ENCODE peak calls at places on chromosomes 3 and 15, in ten cellular contexts. One of them, this sample, is unnamed.

GRCh38 chr15:43229977-43230376 is 9.2 kb upstream of the EPB42 start:
- DNase-seq in stomach: no peak
- DNase-seq in esophagus muscularis mucosa: no peak
- DNase-seq in IMR-90: no peak
- DNase-seq in H54: no peak
- DNase-seq in spleen: no peak
- DNase-seq in tibial nerve: no peak
- DNase-seq in body of pancreas: no peak
- DNase-seq in Peyer's patch: no peak
- DNase-seq in adrenal gland: no peak
- DNase-seq in this sample: no peak

GRCh38 chr15:65869954-65870871 is 922 bp downstream of the RAB11A start:
- DNase-seq in stomach: peak; percentile 74
- DNase-seq in esophagus muscularis mucosa: no peak
- DNase-seq in IMR-90: peak; percentile 31
- DNase-seq in H54: no peak
- DNase-seq in spleen: peak; percentile 84
- DNase-seq in tibial nerve: peak; percentile 8
- DNase-seq in body of pancreas: peak; percentile 50
- DNase-seq in Peyer's patch: peak; percentile 27
- DNase-seq in adrenal gland: peak; percentile 67
- DNase-seq in this sample: peak; percentile 69

GRCh38 chr15:47397587-47397986 is 319.7 kb upstream of the SEMA6D start:
- DNase-seq in stomach: no peak
- DNase-seq in esophagus muscularis mucosa: no peak
- DNase-seq in IMR-90: no peak
- DNase-seq in H54: no peak
- DNase-seq in spleen: no peak
- DNase-seq in tibial nerve: no peak
- DNase-seq in body of pancreas: no peak
- DNase-seq in Peyer's patch: no peak
- DNase-seq in adrenal gland: no peak
- DNase-seq in this sample: no peak

GRCh38 chr3:31909455-31909854 is 71.6 kb downstream of the OSBPL10 start:
- DNase-seq in stomach: no peak
- DNase-seq in esophagus muscularis mucosa: no peak
- DNase-seq in IMR-90: no peak
- DNase-seq in H54: no peak
- DNase-seq in spleen: no peak
- DNase-seq in tibial nerve: no peak
- DNase-seq in body of pancreas: no peak
- DNase-seq in Peyer's patch: no peak
- DNase-seq in adrenal gland: no peak
- DNase-seq in this sample: no peak

GRCh38 chr3:49054344-49054862 is 25.2 kb upstream of the IMPDH2 start:
- DNase-seq in stomach: no peak
- DNase-seq in esophagus muscularis mucosa: no peak
- DNase-seq in IMR-90: peak; percentile 13
- DNase-seq in H54: no peak
- DNase-seq in spleen: no peak
- DNase-seq in tibial nerve: no peak
- DNase-seq in body of pancreas: no peak
- DNase-seq in Peyer's patch: no peak
- DNase-seq in adrenal gland: no peak
- DNase-seq in this sample: no peak

GRCh38 chr15:71747128-71748083 is 62.9 kb upstream of the NR2E3 start:
- DNase-seq in stomach: no peak
- DNase-seq in esophagus muscularis mucosa: no peak
- DNase-seq in IMR-90: peak; percentile 84
- DNase-seq in H54: no peak
- DNase-seq in spleen: no peak
- DNase-seq in tibial nerve: no peak
- DNase-seq in body of pancreas: no peak
- DNase-seq in Peyer's patch: no peak
- DNase-seq in adrenal gland: peak; percentile 55
- DNase-seq in this sample: no peak

GRCh38 chr15:78049691-78050440 is 27.6 kb downstream of the TBC1D2B start:
- DNase-seq in stomach: no peak
- DNase-seq in esophagus muscularis mucosa: no peak
- DNase-seq in IMR-90: peak; percentile 91
- DNase-seq in H54: no peak
- DNase-seq in spleen: peak; percentile 85
- DNase-seq in tibial nerve: no peak
- DNase-seq in body of pancreas: no peak
- DNase-seq in Peyer's patch: peak; percentile 62
- DNase-seq in adrenal gland: no peak
- DNase-seq in this sample: no peak

GRCh38 chr3:184899953-184900595 is 88.1 kb downstream of the VPS8 start:
- DNase-seq in stomach: no peak
- DNase-seq in esophagus muscularis mucosa: no peak
- DNase-seq in IMR-90: no peak
- DNase-seq in H54: no peak
- DNase-seq in spleen: no peak
- DNase-seq in tibial nerve: no peak
- DNase-seq in body of pancreas: no peak
- DNase-seq in Peyer's patch: no peak
- DNase-seq in adrenal gland: no peak
- DNase-seq in this sample: no peak

GRCh38 chr15:61064653-61065052 is 164.4 kb downstream of the RORA start:
- DNase-seq in stomach: no peak
- DNase-seq in esophagus muscularis mucosa: no peak
- DNase-seq in IMR-90: no peak
- DNase-seq in H54: no peak
- DNase-seq in spleen: no peak
- DNase-seq in tibial nerve: no peak
- DNase-seq in body of pancreas: no peak
- DNase-seq in Peyer's patch: no peak
- DNase-seq in adrenal gland: no peak
- DNase-seq in this sample: no peak

GRCh38 chr3:45690331-45691035 is 1.3 kb downstream of the SACM1L start:
- DNase-seq in stomach: no peak
- DNase-seq in esophagus muscularis mucosa: no peak
- DNase-seq in IMR-90: no peak
- DNase-seq in H54: no peak
- DNase-seq in spleen: no peak
- DNase-seq in tibial nerve: no peak
- DNase-seq in body of pancreas: no peak
- DNase-seq in Peyer's patch: no peak
- DNase-seq in adrenal gland: no peak
- DNase-seq in this sample: peak; percentile 40

GRCh38 chr15:39918688-39919385 is 1.2 kb downstream of the GPR176 start:
- DNase-seq in stomach: no peak
- DNase-seq in esophagus muscularis mucosa: no peak
- DNase-seq in IMR-90: peak; percentile 93
- DNase-seq in H54: peak; percentile 29
- DNase-seq in spleen: no peak
- DNase-seq in tibial nerve: no peak
- DNase-seq in body of pancreas: no peak
- DNase-seq in Peyer's patch: no peak
- DNase-seq in adrenal gland: no peak
- DNase-seq in this sample: peak; percentile 35

GRCh38 chr3:137116619-137117018 is 158.8 kb downstream of the IL20RB start:
- DNase-seq in stomach: no peak
- DNase-seq in esophagus muscularis mucosa: no peak
- DNase-seq in IMR-90: no peak
- DNase-seq in H54: no peak
- DNase-seq in spleen: no peak
- DNase-seq in tibial nerve: no peak
- DNase-seq in body of pancreas: no peak
- DNase-seq in Peyer's patch: no peak
- DNase-seq in adrenal gland: no peak
- DNase-seq in this sample: no peak
- TF ChIP-seq POLR2A in stomach: no peak
- TF ChIP-seq POLR2A in esophagus muscularis mucosa: no peak
- TF ChIP-seq POLR2A in IMR-90: no peak
- TF ChIP-seq POLR2A in H54: no peak
- TF ChIP-seq POLR2A in spleen: no peak
- TF ChIP-seq POLR2A in tibial nerve: no peak
- TF ChIP-seq POLR2A in body of pancreas: no peak
- TF ChIP-seq POLR2A in Peyer's patch: no peak
- TF ChIP-seq POLR2A in adrenal gland: no peak
- TF ChIP-seq POLR2A in this sample: no peak

GRCh38 chr3:14123308-14124222 is 1.1 kb downstream of the CHCHD4 start:
- DNase-seq in stomach: no peak
- DNase-seq in esophagus muscularis mucosa: peak; percentile 50
- DNase-seq in IMR-90: no peak
- DNase-seq in H54: no peak
- DNase-seq in spleen: no peak
- DNase-seq in tibial nerve: no peak
- DNase-seq in body of pancreas: no peak
- DNase-seq in Peyer's patch: no peak
- DNase-seq in adrenal gland: no peak
- DNase-seq in this sample: no peak
- TF ChIP-seq POLR2A in stomach: no peak
- TF ChIP-seq POLR2A in esophagus muscularis mucosa: no peak
- TF ChIP-seq POLR2A in IMR-90: no peak
- TF ChIP-seq POLR2A in H54: no peak
- TF ChIP-seq POLR2A in spleen: no peak
- TF ChIP-seq POLR2A in tibial nerve: no peak
- TF ChIP-seq POLR2A in body of pancreas: no peak
- TF ChIP-seq POLR2A in Peyer's patch: no peak
- TF ChIP-seq POLR2A in adrenal gland: no peak
- TF ChIP-seq POLR2A in this sample: no peak

GRCh38 chr15:90690585-90690984 is 26.6 kb upstream of the BLM start:
- DNase-seq in stomach: no peak
- DNase-seq in esophagus muscularis mucosa: no peak
- DNase-seq in IMR-90: peak; percentile 53
- DNase-seq in H54: no peak
- DNase-seq in spleen: no peak
- DNase-seq in tibial nerve: no peak
- DNase-seq in body of pancreas: no peak
- DNase-seq in Peyer's patch: no peak
- DNase-seq in adrenal gland: no peak
- DNase-seq in this sample: no peak

GRCh38 chr15:90697180-90697579 is 20.0 kb upstream of the BLM start:
- DNase-seq in stomach: no peak
- DNase-seq in esophagus muscularis mucosa: no peak
- DNase-seq in IMR-90: no peak
- DNase-seq in H54: no peak
- DNase-seq in spleen: no peak
- DNase-seq in tibial nerve: no peak
- DNase-seq in body of pancreas: no peak
- DNase-seq in Peyer's patch: no peak
- DNase-seq in adrenal gland: no peak
- DNase-seq in this sample: no peak

GRCh38 chr15:90694987-90695386 is 22.2 kb upstream of the BLM start:
- DNase-seq in stomach: no peak
- DNase-seq in esophagus muscularis mucosa: no peak
- DNase-seq in IMR-90: no peak
- DNase-seq in H54: no peak
- DNase-seq in spleen: no peak
- DNase-seq in tibial nerve: no peak
- DNase-seq in body of pancreas: no peak
- DNase-seq in Peyer's patch: no peak
- DNase-seq in adrenal gland: no peak
- DNase-seq in this sample: no peak

GRCh38 chr15:90691369-90691768 is 25.8 kb upstream of the BLM start:
- DNase-seq in stomach: no peak
- DNase-seq in esophagus muscularis mucosa: no peak
- DNase-seq in IMR-90: no peak
- DNase-seq in H54: no peak
- DNase-seq in spleen: no peak
- DNase-seq in tibial nerve: no peak
- DNase-seq in body of pancreas: no peak
- DNase-seq in Peyer's patch: no peak
- DNase-seq in adrenal gland: peak; percentile 54
- DNase-seq in this sample: no peak

DNA sequence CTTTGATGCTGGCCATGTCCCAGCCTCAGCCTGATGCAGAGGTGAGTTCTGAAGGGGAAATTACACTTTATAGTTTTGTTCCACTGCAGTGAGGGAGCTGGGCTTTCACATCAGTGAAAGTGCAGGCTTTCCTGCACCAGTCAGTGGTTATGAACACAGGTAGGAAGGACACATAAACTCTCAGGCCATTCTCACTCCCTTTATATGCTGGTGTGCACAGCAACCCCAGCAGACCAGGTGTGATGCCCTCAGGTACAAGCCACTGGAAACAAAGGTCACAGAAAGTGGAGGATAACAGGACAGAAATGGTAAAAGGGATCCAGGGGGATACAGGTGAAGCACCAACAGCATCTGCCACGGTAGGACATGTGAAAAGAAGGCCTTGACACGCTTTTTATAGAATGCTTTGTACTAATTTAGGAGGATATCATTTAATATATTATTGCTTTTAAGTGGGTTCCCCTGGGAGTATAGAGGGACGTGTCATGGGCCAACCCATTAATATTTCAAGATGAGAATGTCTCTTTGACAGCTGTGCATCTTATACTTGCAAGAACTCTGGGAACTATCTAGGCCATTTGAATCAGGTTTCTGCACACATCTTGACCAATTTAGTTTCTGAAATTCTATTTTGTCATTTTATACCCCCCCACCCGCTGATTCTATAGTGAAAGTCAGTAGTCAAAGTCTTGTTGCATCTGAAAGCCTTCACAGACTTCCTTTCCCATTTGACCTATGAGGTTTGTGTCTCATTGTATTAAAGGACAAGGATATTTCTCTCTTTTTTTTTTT is 25.0 kb upstream of the BLM start:
- DNase-seq in stomach: no peak
- DNase-seq in esophagus muscularis mucosa: no peak
- DNase-seq in IMR-90: no peak
- DNase-seq in H54: no peak
- DNase-seq in spleen: no peak
- DNase-seq in tibial nerve: no peak
- DNase-seq in body of pancreas: no peak
- DNase-seq in Peyer's patch: no peak
- DNase-seq in adrenal gland: no peak
- DNase-seq in this sample: no peak
- TF ChIP-seq POLR2A in stomach: no peak
- TF ChIP-seq POLR2A in esophagus muscularis mucosa: no peak
- TF ChIP-seq POLR2A in IMR-90: no peak
- TF ChIP-seq POLR2A in H54: no peak
- TF ChIP-seq POLR2A in spleen: no peak
- TF ChIP-seq POLR2A in tibial nerve: no peak
- TF ChIP-seq POLR2A in body of pancreas: no peak
- TF ChIP-seq POLR2A in Peyer's patch: no peak
- TF ChIP-seq POLR2A in adrenal gland: no peak
- TF ChIP-seq POLR2A in this sample: no peak

GRCh38 chr15:88655103-88655553 is 16.3 kb downstream of the ISG20 start:
- DNase-seq in stomach: peak; percentile 24
- DNase-seq in esophagus muscularis mucosa: peak; percentile 88
- DNase-seq in IMR-90: no peak
- DNase-seq in H54: no peak
- DNase-seq in spleen: peak; percentile 80
- DNase-seq in tibial nerve: no peak
- DNase-seq in body of pancreas: no peak
- DNase-seq in Peyer's patch: no peak
- DNase-seq in adrenal gland: no peak
- DNase-seq in this sample: no peak
- TF ChIP-seq POLR2A in stomach: no peak
- TF ChIP-seq POLR2A in esophagus muscularis mucosa: no peak
- TF ChIP-seq POLR2A in IMR-90: no peak
- TF ChIP-seq POLR2A in H54: no peak
- TF ChIP-seq POLR2A in spleen: no peak
- TF ChIP-seq POLR2A in tibial nerve: no peak
- TF ChIP-seq POLR2A in body of pancreas: no peak
- TF ChIP-seq POLR2A in Peyer's patch: no peak
- TF ChIP-seq POLR2A in adrenal gland: no peak
- TF ChIP-seq POLR2A in this sample: no peak